ENCODE peak calls at places on chromosomes 12 and 14, in six cellular contexts. One of them, this sample, is unnamed. For H3K9me3, the result is how much of the 10 kb centered on the place peaks cover.

GRCh38 chr12:8698830-8699330 is 1.1 kb downstream of the RIMKLB start:
- DNase-seq in CD8-positive, alpha-beta T cell: no peak
- DNase-seq in WERI-Rb-1: no peak
- DNase-seq in heart right ventricle: no peak
- DNase-seq in prostate gland: no peak
- DNase-seq in endodermal cell: no peak
- DNase-seq in this sample: no peak

GRCh38 chr12:24075650-24076049 is 126.2 kb upstream of the SOX5 start:
- DNase-seq in WERI-Rb-1: no peak
- DNase-seq in heart right ventricle: no peak
- DNase-seq in prostate gland: no peak
- DNase-seq in endodermal cell: no peak
- DNase-seq in CD8-positive, alpha-beta T cell: no peak
- DNase-seq in this sample: no peak

GRCh38 chr12:65487679-65488078 is 209.2 kb downstream of the MSRB3 start:
- DNase-seq in endodermal cell: no peak
- DNase-seq in prostate gland: no peak
- DNase-seq in heart right ventricle: no peak
- DNase-seq in WERI-Rb-1: no peak
- DNase-seq in CD8-positive, alpha-beta T cell: no peak
- DNase-seq in this sample: no peak

GRCh38 chr12:6903712-6904111 is 910 bp upstream of the LRRC23 start:
- DNase-seq in WERI-Rb-1: no peak
- DNase-seq in prostate gland: no peak
- DNase-seq in endodermal cell: no peak
- DNase-seq in heart right ventricle: no peak
- DNase-seq in CD8-positive, alpha-beta T cell: no peak
- DNase-seq in this sample: no peak

GRCh38 chr14:96497087-96497486 is 5.1 kb upstream of the PAPOLA start:
- DNase-seq in heart right ventricle: no peak
- DNase-seq in WERI-Rb-1: no peak
- DNase-seq in endodermal cell: no peak
- DNase-seq in prostate gland: no peak
- DNase-seq in CD8-positive, alpha-beta T cell: no peak
- DNase-seq in this sample: no peak

GRCh38 chr14:104688755-104689619 is at the start of gene INF2:
- DNase-seq in prostate gland: peak
- DNase-seq in endodermal cell: peak
- DNase-seq in CD8-positive, alpha-beta T cell: peak
- DNase-seq in heart right ventricle: peak
- DNase-seq in WERI-Rb-1: peak
- DNase-seq in this sample: peak

GRCh38 chr12:30602678-30603077 is 93.0 kb downstream of the IPO8 start:
- DNase-seq in heart right ventricle: no peak
- DNase-seq in endodermal cell: no peak
- DNase-seq in WERI-Rb-1: no peak
- DNase-seq in CD8-positive, alpha-beta T cell: no peak
- DNase-seq in prostate gland: no peak
- DNase-seq in this sample: no peak

GRCh38 chr12:88638956-88639355 is 58.7 kb upstream of the KITLG start:
- DNase-seq in WERI-Rb-1: no peak
- DNase-seq in CD8-positive, alpha-beta T cell: no peak
- DNase-seq in heart right ventricle: no peak
- DNase-seq in endodermal cell: no peak
- DNase-seq in prostate gland: no peak
- DNase-seq in this sample: no peak

GRCh38 chr12:66921151-66921550 is 242.3 kb upstream of the GRIP1 start:
- DNase-seq in endodermal cell: no peak
- DNase-seq in WERI-Rb-1: no peak
- DNase-seq in heart right ventricle: no peak
- DNase-seq in CD8-positive, alpha-beta T cell: no peak
- DNase-seq in prostate gland: peak
- DNase-seq in this sample: no peak

GRCh38 chr12:34275129-34275528 is 252.8 kb downstream of the ALG10 start:
- DNase-seq in prostate gland: no peak
- DNase-seq in WERI-Rb-1: no peak
- DNase-seq in heart right ventricle: no peak
- DNase-seq in endodermal cell: no peak
- DNase-seq in CD8-positive, alpha-beta T cell: no peak
- DNase-seq in this sample: no peak
- H3K9me3 ChIP-seq in prostate gland: under half
- H3K9me3 ChIP-seq in WERI-Rb-1: under half
- H3K9me3 ChIP-seq in heart right ventricle: under half
- H3K9me3 ChIP-seq in endodermal cell: half or more
- H3K9me3 ChIP-seq in CD8-positive, alpha-beta T cell: under half
- H3K9me3 ChIP-seq in this sample: under half

DNA sequence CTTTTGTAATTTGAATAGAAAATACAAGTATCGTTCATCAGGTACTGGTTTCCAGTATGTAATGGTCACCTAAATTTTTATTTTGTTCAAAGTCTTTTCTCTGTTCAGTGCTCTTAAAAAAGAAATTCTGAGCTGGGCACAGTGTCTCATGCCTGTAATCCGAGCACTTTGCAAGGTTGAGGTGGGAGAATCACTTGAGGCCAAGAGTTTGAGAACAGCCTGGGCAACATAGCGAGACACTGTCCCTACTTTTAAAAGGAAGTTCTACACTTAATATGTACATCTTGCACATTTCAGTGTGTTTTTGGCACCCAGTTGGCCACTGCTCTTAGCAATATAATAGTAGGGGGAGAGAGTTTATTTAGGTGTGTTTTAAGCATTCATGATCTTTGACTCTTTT is 27.9 kb downstream of the PCNX1 start:
- DNase-seq in WERI-Rb-1: no peak
- DNase-seq in CD8-positive, alpha-beta T cell: no peak
- DNase-seq in heart right ventricle: no peak
- DNase-seq in endodermal cell: no peak
- DNase-seq in prostate gland: no peak
- DNase-seq in this sample: no peak
- H3K9me3 ChIP-seq in WERI-Rb-1: under half
- H3K9me3 ChIP-seq in CD8-positive, alpha-beta T cell: under half
- H3K9me3 ChIP-seq in heart right ventricle: under half
- H3K9me3 ChIP-seq in endodermal cell: under half
- H3K9me3 ChIP-seq in prostate gland: under half
- H3K9me3 ChIP-seq in this sample: under half

GRCh38 chr12:31984806-31985591 is 25.8 kb downstream of the RESF1 start:
- DNase-seq in endodermal cell: peak
- DNase-seq in heart right ventricle: no peak
- DNase-seq in prostate gland: no peak
- DNase-seq in WERI-Rb-1: no peak
- DNase-seq in CD8-positive, alpha-beta T cell: no peak
- DNase-seq in this sample: no peak
- H3K9me3 ChIP-seq in endodermal cell: half or more
- H3K9me3 ChIP-seq in heart right ventricle: under half
- H3K9me3 ChIP-seq in prostate gland: under half
- H3K9me3 ChIP-seq in WERI-Rb-1: under half
- H3K9me3 ChIP-seq in CD8-positive, alpha-beta T cell: under half
- H3K9me3 ChIP-seq in this sample: half or more

GRCh38 chr12:131250951-131251315 is 297.2 kb downstream of the ADGRD1 start:
- DNase-seq in CD8-positive, alpha-beta T cell: no peak
- DNase-seq in WERI-Rb-1: no peak
- DNase-seq in heart right ventricle: no peak
- DNase-seq in endodermal cell: no peak
- DNase-seq in prostate gland: no peak
- DNase-seq in this sample: no peak

GRCh38 chr12:131258396-131258795 is 304.7 kb downstream of the ADGRD1 start:
- DNase-seq in heart right ventricle: no peak
- DNase-seq in endodermal cell: no peak
- DNase-seq in CD8-positive, alpha-beta T cell: no peak
- DNase-seq in prostate gland: no peak
- DNase-seq in WERI-Rb-1: peak
- DNase-seq in this sample: no peak

GRCh38 chr12:131253376-131254026 is 299.8 kb downstream of the ADGRD1 start:
- DNase-seq in heart right ventricle: no peak
- DNase-seq in WERI-Rb-1: no peak
- DNase-seq in CD8-positive, alpha-beta T cell: no peak
- DNase-seq in prostate gland: no peak
- DNase-seq in endodermal cell: no peak
- DNase-seq in this sample: no peak

GRCh38 chr12:131251336-131252101 is 297.8 kb downstream of the ADGRD1 start:
- DNase-seq in endodermal cell: no peak
- DNase-seq in prostate gland: no peak
- DNase-seq in heart right ventricle: no peak
- DNase-seq in CD8-positive, alpha-beta T cell: no peak
- DNase-seq in WERI-Rb-1: no peak
- DNase-seq in this sample: no peak

DNA sequence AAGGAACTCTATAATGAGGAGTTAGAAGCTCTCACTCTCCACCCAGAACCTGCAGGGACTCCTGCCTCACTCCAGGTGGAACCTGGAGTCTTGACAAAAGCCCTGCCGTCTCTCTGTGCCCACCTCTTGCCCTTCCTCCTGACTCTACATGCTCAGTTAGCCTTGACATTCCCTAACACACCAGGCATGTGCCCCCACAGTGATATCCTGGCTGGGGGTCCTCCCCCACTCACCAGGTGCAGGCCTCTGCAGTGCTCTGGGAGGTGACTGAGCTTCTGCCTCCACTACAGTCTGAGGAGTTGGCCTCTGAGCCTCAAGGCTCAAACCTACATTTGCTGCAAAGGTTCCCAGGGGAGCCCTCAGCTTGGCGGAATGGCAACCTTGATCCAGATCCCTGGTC is 300.7 kb downstream of the ADGRD1 start:
- DNase-seq in endodermal cell: no peak
- DNase-seq in WERI-Rb-1: no peak
- DNase-seq in prostate gland: no peak
- DNase-seq in heart right ventricle: no peak
- DNase-seq in CD8-positive, alpha-beta T cell: no peak
- DNase-seq in this sample: no peak
- H3K9me3 ChIP-seq in endodermal cell: under half
- H3K9me3 ChIP-seq in WERI-Rb-1: under half
- H3K9me3 ChIP-seq in prostate gland: under half
- H3K9me3 ChIP-seq in heart right ventricle: under half
- H3K9me3 ChIP-seq in CD8-positive, alpha-beta T cell: under half
- H3K9me3 ChIP-seq in this sample: under half

DNA sequence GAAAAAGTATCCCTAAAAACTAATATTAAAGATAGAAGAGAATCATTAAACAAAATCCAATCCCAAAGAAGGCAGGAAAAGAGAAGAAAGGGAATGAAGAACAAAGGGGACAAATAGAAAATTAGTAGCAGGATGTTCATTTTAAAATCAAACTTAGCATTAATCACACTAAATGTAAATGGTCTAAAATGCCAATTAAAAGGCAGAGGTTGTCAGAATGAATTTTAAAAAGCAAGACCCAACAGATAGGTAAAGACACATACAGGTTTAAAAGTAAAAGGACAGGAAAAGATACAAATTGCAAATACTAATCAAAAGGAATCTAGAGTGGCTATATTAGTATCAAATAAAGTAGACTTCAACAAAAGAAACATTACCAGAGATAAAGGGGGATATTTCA is 12.5 kb downstream of the DDHD1 start:
- DNase-seq in CD8-positive, alpha-beta T cell: no peak
- DNase-seq in heart right ventricle: no peak
- DNase-seq in endodermal cell: no peak
- DNase-seq in prostate gland: no peak
- DNase-seq in WERI-Rb-1: no peak
- DNase-seq in this sample: no peak
- H3K9me3 ChIP-seq in CD8-positive, alpha-beta T cell: under half
- H3K9me3 ChIP-seq in heart right ventricle: under half
- H3K9me3 ChIP-seq in endodermal cell: half or more
- H3K9me3 ChIP-seq in prostate gland: under half
- H3K9me3 ChIP-seq in WERI-Rb-1: under half
- H3K9me3 ChIP-seq in this sample: under half

GRCh38 chr14:34482463-34482862 is 20.4 kb upstream of the SPTSSA start:
- DNase-seq in WERI-Rb-1: no peak
- DNase-seq in CD8-positive, alpha-beta T cell: no peak
- DNase-seq in endodermal cell: no peak
- DNase-seq in prostate gland: no peak
- DNase-seq in heart right ventricle: no peak
- DNase-seq in this sample: no peak
- H3K9me3 ChIP-seq in WERI-Rb-1: under half
- H3K9me3 ChIP-seq in CD8-positive, alpha-beta T cell: under half
- H3K9me3 ChIP-seq in endodermal cell: under half
- H3K9me3 ChIP-seq in prostate gland: under half
- H3K9me3 ChIP-seq in heart right ventricle: under half
- H3K9me3 ChIP-seq in this sample: under half

DNA sequence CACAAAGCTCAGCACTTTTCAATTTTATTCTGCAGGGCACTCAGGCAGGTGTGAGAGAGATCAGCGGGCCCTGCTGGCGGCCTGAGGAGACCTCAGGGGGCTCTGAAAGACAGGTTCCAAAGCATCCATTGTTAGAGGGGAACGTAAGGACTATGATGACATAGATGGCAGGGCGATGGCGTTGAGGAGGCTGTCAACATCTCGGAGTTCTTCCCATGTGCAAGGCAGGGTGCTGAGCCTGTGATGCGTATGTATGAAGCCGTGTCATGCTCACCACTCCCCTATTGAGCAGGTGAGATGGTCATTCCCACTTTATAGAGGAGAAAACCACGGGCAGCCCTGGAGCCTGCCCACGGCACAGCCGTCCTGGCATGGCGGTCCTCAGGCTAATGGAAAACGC is 64.9 kb downstream of the RIMBP2 start:
- DNase-seq in WERI-Rb-1: no peak
- DNase-seq in CD8-positive, alpha-beta T cell: no peak
- DNase-seq in endodermal cell: no peak
- DNase-seq in heart right ventricle: no peak
- DNase-seq in prostate gland: no peak
- DNase-seq in this sample: no peak
- H3K9me3 ChIP-seq in WERI-Rb-1: under half
- H3K9me3 ChIP-seq in CD8-positive, alpha-beta T cell: under half
- H3K9me3 ChIP-seq in endodermal cell: under half
- H3K9me3 ChIP-seq in heart right ventricle: under half
- H3K9me3 ChIP-seq in prostate gland: under half
- H3K9me3 ChIP-seq in this sample: under half

GRCh38 chr14:82046512-82047226 is 513.0 kb upstream of the SEL1L start:
- DNase-seq in heart right ventricle: no peak
- DNase-seq in WERI-Rb-1: no peak
- DNase-seq in CD8-positive, alpha-beta T cell: no peak
- DNase-seq in endodermal cell: no peak
- DNase-seq in prostate gland: no peak
- DNase-seq in this sample: no peak
- H3K9me3 ChIP-seq in heart right ventricle: under half
- H3K9me3 ChIP-seq in WERI-Rb-1: under half
- H3K9me3 ChIP-seq in CD8-positive, alpha-beta T cell: under half
- H3K9me3 ChIP-seq in endodermal cell: under half
- H3K9me3 ChIP-seq in prostate gland: under half
- H3K9me3 ChIP-seq in this sample: under half

DNA sequence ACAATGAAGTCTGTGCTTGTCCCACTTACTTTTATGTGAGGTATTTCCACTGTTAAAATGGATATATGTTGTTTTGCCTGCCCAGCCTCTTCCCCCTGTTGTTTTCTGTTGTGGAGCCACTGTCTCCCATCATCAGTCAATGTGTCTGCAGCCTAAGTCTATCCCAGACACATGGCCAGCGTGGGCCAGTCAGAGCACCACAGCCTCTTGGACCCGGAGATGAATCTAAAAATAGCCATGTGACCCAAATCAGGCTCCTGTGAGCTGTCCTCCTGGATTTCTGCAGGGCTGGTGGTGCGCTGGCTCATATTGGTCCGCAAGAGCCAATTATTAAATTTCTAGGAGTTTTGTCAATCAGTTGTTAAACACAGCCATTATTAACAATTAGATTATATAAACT is 44.0 kb upstream of the PRICKLE1 start:
- DNase-seq in heart right ventricle: no peak
- DNase-seq in CD8-positive, alpha-beta T cell: no peak
- DNase-seq in WERI-Rb-1: no peak
- DNase-seq in prostate gland: no peak
- DNase-seq in endodermal cell: no peak
- DNase-seq in this sample: no peak
- H3K9me3 ChIP-seq in heart right ventricle: under half
- H3K9me3 ChIP-seq in CD8-positive, alpha-beta T cell: under half
- H3K9me3 ChIP-seq in WERI-Rb-1: under half
- H3K9me3 ChIP-seq in prostate gland: under half
- H3K9me3 ChIP-seq in endodermal cell: under half
- H3K9me3 ChIP-seq in this sample: under half

This sample was measured in CD4-positive, alpha-beta T cell.